ENCODE peak calls at places on chromosomes 7 and 10, in five cellular contexts. W is activated CD8-positive, alpha-beta memory T cell treated with anti-CD3 and anti-CD28 coated beads, Interleukin-2, amount 50 U/mL, for 48 hours; D is heart left ventricle; E is body of pancreas; A is neural progenitor cell. K is an unnamed sample.

GRCh38 chr7:143126146-143126545 is 5.7 kb upstream of the PIP start:
- DNase-seq in W (no peak), D (no peak), E (no peak), A (no peak), K (no peak)

GRCh38 chr10:13957856-13958255 is 371.1 kb downstream of the PRPF18 start:
- DNase-seq in W (no peak), D (no peak), E (no peak), A (no peak), K (no peak)

GRCh38 chr7:153522261-153522660 is 529.9 kb upstream of the DPP6 start:
- DNase-seq in W (no peak), D (no peak), E (no peak), A (no peak), K (no peak)

GRCh38 chr10:35573786-35574185 is 31.4 kb upstream of the GJD4 start:
- DNase-seq in W (no peak), D (no peak), E (no peak), A (no peak), K (no peak)

GRCh38 chr7:50953820-50954219 is 171.1 kb upstream of the GRB10 start:
- DNase-seq in W (no peak), D (no peak), E (no peak), A (peak; percentile 26), K (no peak)

GRCh38 chr10:404341-404740 is 269.1 kb downstream of the ZMYND11 start:
- DNase-seq in W (no peak), D (no peak), E (no peak), A (no peak), K (no peak)

GRCh38 chr7:130961128-130961601 is 227.2 kb upstream of the KLF14 start:
- DNase-seq in W (peak; percentile 85), D (no peak), E (no peak), A (no peak), K (peak; percentile 75)

GRCh38 chr7:93315896-93316295 is 83.7 kb downstream of the VPS50 start:
- DNase-seq in W (no peak), D (no peak), E (no peak), A (no peak), K (no peak)

GRCh38 chr10:5776150-5776880 is 36.9 kb downstream of the GDI2 start:
- DNase-seq in W (no peak), D (no peak), E (no peak), A (peak; percentile 57), K (no peak)

GRCh38 chr7:101859411-101860106 is 42.1 kb downstream of the CUX1 start:
- DNase-seq in W (no peak), D (no peak), E (no peak), A (no peak), K (no peak)

GRCh38 chr10:128701837-128702236 is 575.6 kb upstream of the MKI67 start:
- DNase-seq in W (no peak), D (no peak), E (no peak), A (no peak), K (no peak)

GRCh38 chr10:94424714-94425337 is 22.5 kb downstream of the TBC1D12 start:
- DNase-seq in W (no peak), D (no peak), E (no peak), A (no peak), K (no peak)

GRCh38 chr7:32942783-32943653 is 14.2 kb upstream of the FKBP9 start:
- DNase-seq in W (peak; percentile 84), D (peak; percentile 87), E (peak; percentile 76), A (peak; percentile 89), K (peak; percentile 80)

GRCh38 chr7:95628831-95629439 is 32.6 kb upstream of the PDK4 start:
- DNase-seq in W (no peak), D (no peak), E (peak; percentile 65), A (no peak), K (no peak)